ENCODE peak calls at places on chromosomes 12 and 14, in eight cellular contexts. One of them, this sample, is unnamed.

GRCh38 chr12:116201908-116202307 is 75.6 kb downstream of the MED13L start:
- DNase-seq in cardiac fibroblast: no peak
- DNase-seq in T-cell: no peak
- DNase-seq in Right ventricle myocardium superior: no peak
- DNase-seq in lung microvascular endothelial cell: no peak
- DNase-seq in progenitor cell of endocrine pancreas: no peak
- DNase-seq in fibroblast of pulmonary artery: no peak
- DNase-seq in naive thymus-derived CD8-positive, alpha-beta T cell: no peak
- DNase-seq in this sample: no peak

GRCh38 chr12:75482636-75483035 is 2.1 kb downstream of the GLIPR1 start:
- DNase-seq in cardiac fibroblast: peak
- DNase-seq in T-cell: no peak
- DNase-seq in Right ventricle myocardium superior: no peak
- DNase-seq in lung microvascular endothelial cell: peak
- DNase-seq in progenitor cell of endocrine pancreas: no peak
- DNase-seq in fibroblast of pulmonary artery: no peak
- DNase-seq in naive thymus-derived CD8-positive, alpha-beta T cell: no peak
- DNase-seq in this sample: no peak

GRCh38 chr12:110913119-110914056 is 7.0 kb downstream of the MYL2 start:
- DNase-seq in cardiac fibroblast: no peak
- DNase-seq in T-cell: no peak
- DNase-seq in Right ventricle myocardium superior: no peak
- DNase-seq in lung microvascular endothelial cell: no peak
- DNase-seq in progenitor cell of endocrine pancreas: no peak
- DNase-seq in fibroblast of pulmonary artery: no peak
- DNase-seq in naive thymus-derived CD8-positive, alpha-beta T cell: no peak
- DNase-seq in this sample: no peak

GRCh38 chr12:122345042-122345441 is 77.4 kb downstream of the CLIP1 start:
- DNase-seq in cardiac fibroblast: no peak
- DNase-seq in T-cell: no peak
- DNase-seq in Right ventricle myocardium superior: no peak
- DNase-seq in lung microvascular endothelial cell: no peak
- DNase-seq in progenitor cell of endocrine pancreas: no peak
- DNase-seq in fibroblast of pulmonary artery: no peak
- DNase-seq in naive thymus-derived CD8-positive, alpha-beta T cell: no peak
- DNase-seq in this sample: no peak

GRCh38 chr12:130405332-130405731 is 67.6 kb downstream of the PIWIL1 start:
- DNase-seq in cardiac fibroblast: no peak
- DNase-seq in T-cell: no peak
- DNase-seq in Right ventricle myocardium superior: no peak
- DNase-seq in lung microvascular endothelial cell: no peak
- DNase-seq in progenitor cell of endocrine pancreas: no peak
- DNase-seq in fibroblast of pulmonary artery: no peak
- DNase-seq in naive thymus-derived CD8-positive, alpha-beta T cell: no peak
- DNase-seq in this sample: no peak

GRCh38 chr12:95829395-95829794 is 29.4 kb upstream of the SNRPF start:
- DNase-seq in cardiac fibroblast: no peak
- DNase-seq in T-cell: no peak
- DNase-seq in Right ventricle myocardium superior: no peak
- DNase-seq in lung microvascular endothelial cell: no peak
- DNase-seq in progenitor cell of endocrine pancreas: no peak
- DNase-seq in fibroblast of pulmonary artery: no peak
- DNase-seq in naive thymus-derived CD8-positive, alpha-beta T cell: no peak
- DNase-seq in this sample: no peak

GRCh38 chr12:68259318-68259940 is 6.0 kb upstream of the IL22 start:
- DNase-seq in cardiac fibroblast: peak
- DNase-seq in T-cell: no peak
- DNase-seq in Right ventricle myocardium superior: no peak
- DNase-seq in lung microvascular endothelial cell: peak
- DNase-seq in progenitor cell of endocrine pancreas: no peak
- DNase-seq in fibroblast of pulmonary artery: peak
- DNase-seq in naive thymus-derived CD8-positive, alpha-beta T cell: no peak
- DNase-seq in this sample: no peak

GRCh38 chr14:34931206-34931605 is 51.6 kb upstream of the SRP54 start:
- DNase-seq in cardiac fibroblast: peak
- DNase-seq in T-cell: peak
- DNase-seq in Right ventricle myocardium superior: no peak
- DNase-seq in lung microvascular endothelial cell: peak
- DNase-seq in progenitor cell of endocrine pancreas: no peak
- DNase-seq in fibroblast of pulmonary artery: peak
- DNase-seq in naive thymus-derived CD8-positive, alpha-beta T cell: peak
- DNase-seq in this sample: no peak

GRCh38 chr12:53300187-53300586 is 692 bp downstream of the MYG1 start:
- DNase-seq in cardiac fibroblast: peak
- DNase-seq in T-cell: no peak
- DNase-seq in Right ventricle myocardium superior: no peak
- DNase-seq in lung microvascular endothelial cell: peak
- DNase-seq in progenitor cell of endocrine pancreas: no peak
- DNase-seq in fibroblast of pulmonary artery: peak
- DNase-seq in naive thymus-derived CD8-positive, alpha-beta T cell: no peak
- DNase-seq in this sample: no peak

GRCh38 chr14:101171650-101172049 is 268.1 kb upstream of the RTL1 start:
- DNase-seq in cardiac fibroblast: no peak
- DNase-seq in T-cell: no peak
- DNase-seq in Right ventricle myocardium superior: no peak
- DNase-seq in lung microvascular endothelial cell: no peak
- DNase-seq in progenitor cell of endocrine pancreas: no peak
- DNase-seq in fibroblast of pulmonary artery: no peak
- DNase-seq in naive thymus-derived CD8-positive, alpha-beta T cell: no peak
- DNase-seq in this sample: no peak

GRCh38 chr12:123096159-123096558 is 54.7 kb downstream of the PITPNM2 start:
- DNase-seq in cardiac fibroblast: no peak
- DNase-seq in T-cell: no peak
- DNase-seq in Right ventricle myocardium superior: no peak
- DNase-seq in lung microvascular endothelial cell: no peak
- DNase-seq in progenitor cell of endocrine pancreas: no peak
- DNase-seq in fibroblast of pulmonary artery: no peak
- DNase-seq in naive thymus-derived CD8-positive, alpha-beta T cell: no peak
- DNase-seq in this sample: no peak

GRCh38 chr14:73721101-73721821 is 7.1 kb upstream of the PNMA1 start:
- DNase-seq in cardiac fibroblast: no peak
- DNase-seq in T-cell: no peak
- DNase-seq in Right ventricle myocardium superior: no peak
- DNase-seq in lung microvascular endothelial cell: no peak
- DNase-seq in progenitor cell of endocrine pancreas: no peak
- DNase-seq in fibroblast of pulmonary artery: no peak
- DNase-seq in naive thymus-derived CD8-positive, alpha-beta T cell: no peak
- DNase-seq in this sample: no peak

GRCh38 chr14:50944647-50945413 is 547 bp upstream of the PYGL start:
- DNase-seq in cardiac fibroblast: peak
- DNase-seq in T-cell: no peak
- DNase-seq in Right ventricle myocardium superior: peak
- DNase-seq in lung microvascular endothelial cell: peak
- DNase-seq in progenitor cell of endocrine pancreas: no peak
- DNase-seq in fibroblast of pulmonary artery: peak
- DNase-seq in naive thymus-derived CD8-positive, alpha-beta T cell: no peak
- DNase-seq in this sample: peak

GRCh38 chr12:25052191-25053020 is 103.5 kb upstream of the BCAT1 start:
- DNase-seq in cardiac fibroblast: peak
- DNase-seq in T-cell: peak
- DNase-seq in Right ventricle myocardium superior: no peak
- DNase-seq in lung microvascular endothelial cell: no peak
- DNase-seq in progenitor cell of endocrine pancreas: no peak
- DNase-seq in fibroblast of pulmonary artery: peak
- DNase-seq in naive thymus-derived CD8-positive, alpha-beta T cell: peak
- DNase-seq in this sample: no peak

GRCh38 chr12:84986586-84986985 is 49.5 kb downstream of the TSPAN19 start:
- DNase-seq in cardiac fibroblast: peak
- DNase-seq in T-cell: no peak
- DNase-seq in Right ventricle myocardium superior: no peak
- DNase-seq in lung microvascular endothelial cell: no peak
- DNase-seq in progenitor cell of endocrine pancreas: no peak
- DNase-seq in fibroblast of pulmonary artery: no peak
- DNase-seq in naive thymus-derived CD8-positive, alpha-beta T cell: no peak
- DNase-seq in this sample: peak

GRCh38 chr12:123995023-123995422 is 22.0 kb downstream of the ZNF664 start:
- DNase-seq in cardiac fibroblast: peak
- DNase-seq in T-cell: no peak
- DNase-seq in Right ventricle myocardium superior: no peak
- DNase-seq in lung microvascular endothelial cell: peak
- DNase-seq in progenitor cell of endocrine pancreas: no peak
- DNase-seq in fibroblast of pulmonary artery: peak
- DNase-seq in naive thymus-derived CD8-positive, alpha-beta T cell: no peak
- DNase-seq in this sample: no peak

GRCh38 chr14:103801459-103801858 is 45.9 kb downstream of the PPP1R13B start:
- DNase-seq in cardiac fibroblast: peak
- DNase-seq in T-cell: no peak
- DNase-seq in Right ventricle myocardium superior: no peak
- DNase-seq in lung microvascular endothelial cell: peak
- DNase-seq in progenitor cell of endocrine pancreas: no peak
- DNase-seq in fibroblast of pulmonary artery: peak
- DNase-seq in naive thymus-derived CD8-positive, alpha-beta T cell: no peak
- DNase-seq in this sample: no peak

GRCh38 chr14:37263656-37264236 is 66.0 kb downstream of the MIPOL1 start:
- DNase-seq in cardiac fibroblast: no peak
- DNase-seq in T-cell: no peak
- DNase-seq in Right ventricle myocardium superior: no peak
- DNase-seq in lung microvascular endothelial cell: no peak
- DNase-seq in progenitor cell of endocrine pancreas: no peak
- DNase-seq in fibroblast of pulmonary artery: peak
- DNase-seq in naive thymus-derived CD8-positive, alpha-beta T cell: no peak
- DNase-seq in this sample: no peak

GRCh38 chr14:35287481-35288013 is 4.6 kb upstream of the PSMA6 start:
- DNase-seq in cardiac fibroblast: peak
- DNase-seq in T-cell: no peak
- DNase-seq in Right ventricle myocardium superior: no peak
- DNase-seq in lung microvascular endothelial cell: peak
- DNase-seq in progenitor cell of endocrine pancreas: no peak
- DNase-seq in fibroblast of pulmonary artery: peak
- DNase-seq in naive thymus-derived CD8-positive, alpha-beta T cell: no peak
- DNase-seq in this sample: no peak

GRCh38 chr12:19710811-19711793 is 271.8 kb downstream of the AEBP2 start:
- DNase-seq in cardiac fibroblast: peak
- DNase-seq in T-cell: no peak
- DNase-seq in Right ventricle myocardium superior: no peak
- DNase-seq in lung microvascular endothelial cell: no peak
- DNase-seq in progenitor cell of endocrine pancreas: no peak
- DNase-seq in fibroblast of pulmonary artery: peak
- DNase-seq in naive thymus-derived CD8-positive, alpha-beta T cell: no peak
- DNase-seq in this sample: no peak

GRCh38 chr14:103522649-103523582 is at the start of gene CKB:
- DNase-seq in cardiac fibroblast: peak
- DNase-seq in T-cell: no peak
- DNase-seq in Right ventricle myocardium superior: peak
- DNase-seq in lung microvascular endothelial cell: peak
- DNase-seq in progenitor cell of endocrine pancreas: peak
- DNase-seq in fibroblast of pulmonary artery: peak
- DNase-seq in naive thymus-derived CD8-positive, alpha-beta T cell: no peak
- DNase-seq in this sample: peak

GRCh38 chr12:80862606-80863005 is 75.1 kb downstream of the LIN7A start:
- DNase-seq in cardiac fibroblast: peak
- DNase-seq in T-cell: no peak
- DNase-seq in Right ventricle myocardium superior: no peak
- DNase-seq in lung microvascular endothelial cell: no peak
- DNase-seq in progenitor cell of endocrine pancreas: no peak
- DNase-seq in fibroblast of pulmonary artery: peak
- DNase-seq in naive thymus-derived CD8-positive, alpha-beta T cell: no peak
- DNase-seq in this sample: no peak

GRCh38 chr12:65823481-65824313 is 586 bp upstream of the HMGA2 start:
- DNase-seq in cardiac fibroblast: peak
- DNase-seq in T-cell: no peak
- DNase-seq in Right ventricle myocardium superior: peak
- DNase-seq in lung microvascular endothelial cell: peak
- DNase-seq in progenitor cell of endocrine pancreas: peak
- DNase-seq in fibroblast of pulmonary artery: peak
- DNase-seq in naive thymus-derived CD8-positive, alpha-beta T cell: no peak
- DNase-seq in this sample: no peak

GRCh38 chr12:78101181-78101876 is 270.6 kb downstream of the NAV3 start:
- DNase-seq in cardiac fibroblast: no peak
- DNase-seq in T-cell: no peak
- DNase-seq in Right ventricle myocardium superior: no peak
- DNase-seq in lung microvascular endothelial cell: no peak
- DNase-seq in progenitor cell of endocrine pancreas: no peak
- DNase-seq in fibroblast of pulmonary artery: no peak
- DNase-seq in naive thymus-derived CD8-positive, alpha-beta T cell: no peak
- DNase-seq in this sample: peak

GRCh38 chr12:70667253-70667652 is 30.0 kb upstream of the PTPRB start:
- DNase-seq in cardiac fibroblast: no peak
- DNase-seq in T-cell: no peak
- DNase-seq in Right ventricle myocardium superior: no peak
- DNase-seq in lung microvascular endothelial cell: no peak
- DNase-seq in progenitor cell of endocrine pancreas: no peak
- DNase-seq in fibroblast of pulmonary artery: no peak
- DNase-seq in naive thymus-derived CD8-positive, alpha-beta T cell: no peak
- DNase-seq in this sample: no peak

GRCh38 chr14:24315807-24316596 is 4.7 kb downstream of the LTB4R start:
- DNase-seq in cardiac fibroblast: peak
- DNase-seq in T-cell: no peak
- DNase-seq in Right ventricle myocardium superior: peak
- DNase-seq in lung microvascular endothelial cell: peak
- DNase-seq in progenitor cell of endocrine pancreas: no peak
- DNase-seq in fibroblast of pulmonary artery: no peak
- DNase-seq in naive thymus-derived CD8-positive, alpha-beta T cell: no peak
- DNase-seq in this sample: no peak

GRCh38 chr14:75126121-75126544 is 715 bp downstream of the NEK9 start:
- DNase-seq in cardiac fibroblast: peak
- DNase-seq in T-cell: no peak
- DNase-seq in Right ventricle myocardium superior: no peak
- DNase-seq in lung microvascular endothelial cell: peak
- DNase-seq in progenitor cell of endocrine pancreas: no peak
- DNase-seq in fibroblast of pulmonary artery: no peak
- DNase-seq in naive thymus-derived CD8-positive, alpha-beta T cell: peak
- DNase-seq in this sample: no peak

GRCh38 chr12:104155711-104156555 is 17.9 kb upstream of the NFYB start:
- DNase-seq in cardiac fibroblast: no peak
- DNase-seq in T-cell: no peak
- DNase-seq in Right ventricle myocardium superior: no peak
- DNase-seq in lung microvascular endothelial cell: no peak
- DNase-seq in progenitor cell of endocrine pancreas: no peak
- DNase-seq in fibroblast of pulmonary artery: no peak
- DNase-seq in naive thymus-derived CD8-positive, alpha-beta T cell: no peak
- DNase-seq in this sample: no peak

GRCh38 chr12:110578522-110579238 is 4.4 kb downstream of the PPTC7 start:
- DNase-seq in cardiac fibroblast: no peak
- DNase-seq in T-cell: no peak
- DNase-seq in Right ventricle myocardium superior: no peak
- DNase-seq in lung microvascular endothelial cell: no peak
- DNase-seq in progenitor cell of endocrine pancreas: no peak
- DNase-seq in fibroblast of pulmonary artery: no peak
- DNase-seq in naive thymus-derived CD8-positive, alpha-beta T cell: no peak
- DNase-seq in this sample: no peak

GRCh38 chr12:78887008-78887407 is 22.4 kb downstream of the SYT1 start:
- DNase-seq in cardiac fibroblast: peak
- DNase-seq in T-cell: no peak
- DNase-seq in Right ventricle myocardium superior: no peak
- DNase-seq in lung microvascular endothelial cell: peak
- DNase-seq in progenitor cell of endocrine pancreas: no peak
- DNase-seq in fibroblast of pulmonary artery: peak
- DNase-seq in naive thymus-derived CD8-positive, alpha-beta T cell: no peak
- DNase-seq in this sample: no peak